ENCODE peak calls at places on chromosomes 4 and X, in four cellular contexts. P is A549, C is brain microvascular endothelial cell, O is AG04449. W is an unnamed sample.

GRCh38 chr4:76306882-76307669 is 543 bp downstream of the STBD1 start:
- DNase-seq in O (no peak), P (peak), C (peak), W (peak)

GRCh38 chrX:86747091-86747490 is 598.8 kb downstream of the DACH2 start:
- DNase-seq in P (no peak), C (no peak), O (no peak), W (no peak)

GRCh38 chrX:25034889-25035288 is 19.1 kb upstream of the ARX start:
- DNase-seq in C (peak), O (no peak), P (no peak), W (no peak)

GRCh38 chr4:140266958-140267568 is 106.4 kb upstream of the SCOC start:
- DNase-seq in O (no peak), C (peak), P (no peak), W (no peak)

GRCh38 chr4:142406051-142406549 is 440.0 kb downstream of the INPP4B start:
- DNase-seq in O (no peak), C (no peak), P (no peak), W (no peak)

GRCh38 chr4:7861440-7861881 is 78.2 kb downstream of the AFAP1 start:
- DNase-seq in C (peak), P (no peak), O (peak), W (peak)

GRCh38 chr4:87848622-87849351 is 16.0 kb downstream of the MEPE start:
- DNase-seq in C (peak), O (no peak), P (peak), W (peak)

GRCh38 chrX:19824603-19825002 is 62.8 kb downstream of the SH3KBP1 start:
- DNase-seq in P (no peak), O (no peak), C (peak), W (no peak)

GRCh38 chrX:39760930-39761329 is 336.8 kb downstream of the BCOR start:
- DNase-seq in P (no peak), C (no peak), O (no peak), W (no peak)

GRCh38 chr4:138507527-138507926 is 265.4 kb upstream of the SLC7A11 start:
- DNase-seq in P (no peak), C (peak), O (peak), W (no peak)

GRCh38 chr4:7815562-7815961 is 124.1 kb downstream of the AFAP1 start:
- DNase-seq in P (no peak), C (peak), O (no peak), W (peak)

GRCh38 chr4:156109943-156110925 is 156.6 kb upstream of the CTSO start:
- DNase-seq in O (no peak), C (no peak), P (peak), W (no peak)

GRCh38 chr4:125115476-125115875 is 199.3 kb upstream of the FAT4 start:
- DNase-seq in O (no peak), C (peak), P (no peak), W (no peak)

GRCh38 chrX:46757593-46757992 is 1.3 kb downstream of the SLC9A7 start:
- DNase-seq in P (no peak), C (no peak), O (no peak), W (no peak)

GRCh38 chrX:25646156-25646555 is 492.0 kb upstream of the MAGEB18 start:
- DNase-seq in P (no peak), O (no peak), C (no peak), W (no peak)

GRCh38 chr4:109301691-109302365 is 630 bp downstream of the COL25A1 start:
- DNase-seq in C (no peak), P (no peak), O (no peak), W (no peak)

DNA sequence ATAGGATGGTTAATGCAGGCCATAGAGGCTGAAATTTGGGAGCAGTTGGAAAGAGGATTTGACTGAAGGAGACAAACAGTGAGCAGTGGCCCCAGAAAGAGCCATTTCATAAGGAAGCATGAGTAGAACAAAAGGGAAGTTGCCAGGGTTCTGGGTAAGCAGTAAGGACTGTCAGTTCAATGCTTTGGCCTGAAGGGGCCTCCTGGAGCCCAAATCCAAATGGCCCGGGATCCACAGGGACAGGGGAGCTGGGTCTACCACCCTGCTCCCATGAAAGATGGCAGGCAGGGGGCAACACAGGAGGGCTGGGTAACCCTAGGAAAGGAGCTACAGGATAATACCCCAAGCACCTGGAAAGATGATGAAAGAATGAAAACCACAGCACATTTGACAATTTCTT is 4.1 kb upstream of the INTS6L start:
- DNase-seq in O (no peak), C (no peak), P (no peak), W (no peak)
- TF ChIP-seq CTCF in O (no peak), C (peak), P (no peak), W (no peak)

GRCh38 chr4:103091601-103092223 is 7.9 kb downstream of the BDH2 start:
- DNase-seq in C (peak), O (no peak), P (no peak), W (no peak)
- H3K4me3 ChIP-seq in C (no peak), O (no peak), P (no peak), W (no peak)

GRCh38 chr4:145097821-145098674 is at the start of the genes ABCE1 and ANAPC10:
- DNase-seq in O (peak), P (peak), C (peak), W (peak)
- TF ChIP-seq CTCF in O (no peak), P (peak), C (peak), W (peak)

GRCh38 chr4:185638548-185639301 is 103.4 kb upstream of the PDLIM3 start:
- DNase-seq in O (no peak), C (no peak), P (no peak), W (no peak)
- H3K4me3 ChIP-seq in O (peak), C (peak), P (no peak), W (no peak)

DNA sequence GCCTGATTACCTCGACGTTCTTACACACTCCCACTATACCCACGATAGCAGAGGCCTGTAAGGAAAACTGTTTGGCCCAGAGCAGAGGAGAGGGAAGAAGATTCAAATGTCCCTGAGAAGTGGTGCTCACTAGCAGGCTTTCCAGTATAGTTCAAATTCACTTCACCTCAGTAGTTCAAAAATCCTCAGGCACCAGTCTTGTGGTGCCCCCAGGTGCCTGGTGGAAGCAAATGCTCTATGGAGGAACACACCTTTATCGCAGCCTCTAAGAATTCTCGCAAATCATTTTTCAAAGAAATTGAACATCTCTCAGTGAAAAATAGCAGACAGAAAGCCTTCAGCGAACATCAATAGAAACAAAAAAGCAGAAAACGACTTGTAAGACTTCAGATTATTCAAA is 12.2 kb upstream of the MTMR1 start:
- DNase-seq in O (no peak), C (no peak), P (no peak), W (no peak)
- TF ChIP-seq CTCF in O (peak), C (peak), P (peak), W (peak)

DNA sequence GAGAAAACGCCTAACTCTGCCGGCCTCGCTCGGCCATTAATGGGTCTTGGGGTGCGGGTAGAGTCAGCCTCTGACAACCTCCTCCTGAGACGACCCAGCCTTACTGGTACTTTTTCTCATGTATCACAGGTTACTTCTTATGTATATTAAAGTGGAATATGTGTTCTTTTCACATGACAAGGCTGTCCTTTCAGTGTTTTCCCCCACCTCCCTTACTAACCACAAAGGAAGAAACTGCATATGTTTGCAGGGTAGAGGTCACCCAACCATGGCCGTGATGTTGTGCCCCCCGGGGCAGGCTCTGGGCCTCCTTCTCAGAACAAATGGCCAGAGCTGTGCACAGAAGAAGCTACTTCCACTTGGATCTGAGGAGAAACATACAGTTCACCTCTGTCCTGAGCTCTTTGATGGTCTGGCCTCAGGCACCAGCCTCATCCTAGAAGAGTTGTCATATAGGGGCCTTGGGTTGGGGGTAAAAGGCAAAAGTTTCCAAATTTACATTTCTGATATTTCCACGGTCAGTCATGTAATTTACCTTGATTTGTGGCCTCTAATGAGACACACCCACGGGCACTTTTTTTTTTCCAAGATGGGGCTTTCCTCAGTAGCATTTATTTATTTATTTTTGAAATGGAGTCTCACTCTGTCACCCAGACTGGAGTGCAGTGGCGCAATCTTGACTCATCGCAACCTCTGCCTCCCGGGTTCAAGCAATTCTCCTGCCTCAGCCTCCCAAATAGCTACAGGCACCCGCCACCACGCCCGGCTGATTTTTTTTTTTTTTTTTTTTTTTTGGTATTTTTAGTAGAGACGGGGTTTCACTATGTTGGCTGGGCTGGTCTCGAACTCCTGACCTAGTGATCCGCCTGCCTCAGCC is 1.9 kb downstream of the SOWAHD start:
- DNase-seq in C (no peak), P (no peak), O (no peak), W (no peak)
- H3K4me3 ChIP-seq in C (no peak), P (no peak), O (no peak), W (no peak)

DNA sequence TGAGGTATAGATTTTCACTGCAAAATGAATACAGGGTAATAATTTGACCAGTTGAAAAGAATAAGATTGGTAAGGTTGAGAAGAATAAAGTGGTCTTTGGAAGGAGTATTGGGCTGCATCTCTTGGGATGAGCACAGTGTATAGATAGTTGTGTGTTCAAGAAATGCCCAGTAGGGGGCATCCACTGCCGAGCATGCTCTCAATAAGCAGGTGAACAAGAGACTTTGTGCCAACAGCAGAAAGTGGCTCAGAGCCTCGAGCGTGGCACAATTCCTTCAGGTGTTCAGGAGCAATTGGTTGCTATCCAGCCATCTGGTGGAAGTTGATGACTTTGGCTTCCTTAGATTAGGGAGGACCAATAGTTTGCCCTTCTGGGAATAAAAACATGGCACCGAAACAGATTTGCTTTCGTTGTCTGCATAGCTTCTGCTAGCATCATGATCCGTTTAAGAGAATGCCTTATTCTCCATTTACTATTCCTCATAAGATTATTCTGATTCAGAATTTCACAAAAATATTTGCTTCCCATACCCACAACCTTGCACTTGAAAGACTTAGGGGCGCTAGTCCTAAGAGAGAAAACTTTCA is 258.1 kb upstream of the NEIL3 start:
- DNase-seq in O (no peak), P (peak), C (no peak), W (no peak)
- TF ChIP-seq CTCF in O (no peak), P (peak), C (peak), W (peak)

W was measured in AG09309.